ENCODE peak calls at places on chromosomes 2 and 18, in four cellular contexts. One of them, this sample, is unnamed.
A peak's percentile ranks its signal among the peaks of the same experiment; 100 is the strongest.

GRCh38 chr2:139992078-139992477 is 1211.9 kb upstream of the NXPH2 start:
- DNase-seq in astrocyte of the cerebellum: no peak
- DNase-seq in A549: no peak
- DNase-seq in choroid plexus epithelial cell: no peak
- DNase-seq in this sample: no peak

GRCh38 chr2:143152652-143153051 is 23.4 kb downstream of the ARHGAP15 start:
- DNase-seq in astrocyte of the cerebellum: no peak
- DNase-seq in choroid plexus epithelial cell: no peak
- DNase-seq in A549: no peak
- DNase-seq in this sample: no peak

GRCh38 chr18:34978953-34979608 is 62.1 kb upstream of the MAPRE2 start:
- DNase-seq in A549: peak; percentile 87
- DNase-seq in choroid plexus epithelial cell: peak; percentile 96
- DNase-seq in astrocyte of the cerebellum: peak; percentile 88
- DNase-seq in this sample: peak; percentile 76

GRCh38 chr2:17912266-17912691 is 33.8 kb downstream of the KCNS3 start:
- DNase-seq in choroid plexus epithelial cell: no peak
- DNase-seq in astrocyte of the cerebellum: no peak
- DNase-seq in A549: no peak
- DNase-seq in this sample: no peak

GRCh38 chr18:36535202-36535935 is 237.9 kb downstream of the FHOD3 start:
- DNase-seq in choroid plexus epithelial cell: no peak
- DNase-seq in astrocyte of the cerebellum: no peak
- DNase-seq in A549: no peak
- DNase-seq in this sample: no peak

GRCh38 chr18:10142056-10142455 is 228.2 kb downstream of the VAPA start:
- DNase-seq in A549: no peak
- DNase-seq in astrocyte of the cerebellum: no peak
- DNase-seq in choroid plexus epithelial cell: no peak
- DNase-seq in this sample: no peak

GRCh38 chr2:28391564-28392296 is 928 bp upstream of the FOSL2 start:
- DNase-seq in astrocyte of the cerebellum: peak; percentile 74
- DNase-seq in choroid plexus epithelial cell: peak; percentile 91
- DNase-seq in A549: peak; percentile 96
- DNase-seq in this sample: peak; percentile 83

GRCh38 chr18:39198376-39198775 is 1632.8 kb upstream of the CELF4 start:
- DNase-seq in astrocyte of the cerebellum: peak; percentile 26
- DNase-seq in choroid plexus epithelial cell: peak; percentile 21
- DNase-seq in A549: no peak
- DNase-seq in this sample: no peak

GRCh38 chr2:143110759-143111428 is 18.3 kb upstream of the ARHGAP15 start:
- DNase-seq in astrocyte of the cerebellum: peak; percentile 69
- DNase-seq in A549: peak; percentile 66
- DNase-seq in choroid plexus epithelial cell: peak; percentile 78
- DNase-seq in this sample: peak; percentile 50

GRCh38 chr18:46720521-46720920 is 36.3 kb downstream of the ST8SIA5 start:
- DNase-seq in astrocyte of the cerebellum: no peak
- DNase-seq in A549: no peak
- DNase-seq in choroid plexus epithelial cell: no peak
- DNase-seq in this sample: no peak

GRCh38 chr18:28132084-28132483 is 44.8 kb downstream of the CDH2 start:
- DNase-seq in choroid plexus epithelial cell: no peak
- DNase-seq in astrocyte of the cerebellum: no peak
- DNase-seq in A549: no peak
- DNase-seq in this sample: no peak

GRCh38 chr2:237932731-237933131 is 34.1 kb upstream of the UBE2F start:
- DNase-seq in astrocyte of the cerebellum: peak; percentile 68
- DNase-seq in A549: no peak
- DNase-seq in choroid plexus epithelial cell: peak; percentile 88
- DNase-seq in this sample: no peak

GRCh38 chr2:234429265-234429664 is 67.6 kb downstream of the ARL4C start:
- DNase-seq in choroid plexus epithelial cell: no peak
- DNase-seq in A549: no peak
- DNase-seq in astrocyte of the cerebellum: no peak
- DNase-seq in this sample: no peak

GRCh38 chr2:157627594-157628281 is 926 bp downstream of the ACVR1C start:
- DNase-seq in A549: no peak
- DNase-seq in choroid plexus epithelial cell: peak; percentile 6
- DNase-seq in astrocyte of the cerebellum: peak; percentile 13
- DNase-seq in this sample: peak; percentile 68

GRCh38 chr2:205903549-205904129 is 182.3 kb downstream of the INO80D start:
- DNase-seq in choroid plexus epithelial cell: peak; percentile 17
- DNase-seq in A549: peak; percentile 67
- DNase-seq in astrocyte of the cerebellum: no peak
- DNase-seq in this sample: peak; percentile 35

GRCh38 chr18:3012306-3012919 is 531 bp downstream of the LPIN2 start:
- DNase-seq in astrocyte of the cerebellum: no peak
- DNase-seq in A549: peak; percentile 7
- DNase-seq in choroid plexus epithelial cell: peak; percentile 51
- DNase-seq in this sample: peak; percentile 61

GRCh38 chr2:159921752-159922404 is 123.9 kb upstream of the CD302 start:
- DNase-seq in A549: peak; percentile 62
- DNase-seq in astrocyte of the cerebellum: peak; percentile 38
- DNase-seq in choroid plexus epithelial cell: peak; percentile 81
- DNase-seq in this sample: peak; percentile 68

GRCh38 chr2:202116686-202117085 is 43.6 kb downstream of the KIAA2012 start:
- DNase-seq in choroid plexus epithelial cell: no peak
- DNase-seq in A549: no peak
- DNase-seq in astrocyte of the cerebellum: no peak
- DNase-seq in this sample: no peak

GRCh38 chr2:134301099-134301970 is 47.5 kb downstream of the MGAT5 start:
- DNase-seq in A549: no peak
- DNase-seq in astrocyte of the cerebellum: no peak
- DNase-seq in choroid plexus epithelial cell: peak; percentile 63
- DNase-seq in this sample: no peak

GRCh38 chr18:47247833-47248609 is 3.4 kb downstream of the SKOR2 start:
- DNase-seq in astrocyte of the cerebellum: no peak
- DNase-seq in A549: no peak
- DNase-seq in choroid plexus epithelial cell: no peak
- DNase-seq in this sample: no peak

GRCh38 chr18:56489901-56490300 is 148.5 kb downstream of the TXNL1 start:
- DNase-seq in choroid plexus epithelial cell: no peak
- DNase-seq in astrocyte of the cerebellum: no peak
- DNase-seq in A549: no peak
- DNase-seq in this sample: no peak

GRCh38 chr2:101474752-101475384 is at the start of gene RFX8:
- DNase-seq in A549: no peak
- DNase-seq in choroid plexus epithelial cell: peak; percentile 84
- DNase-seq in astrocyte of the cerebellum: peak; percentile 56
- DNase-seq in this sample: no peak

GRCh38 chr2:101699939-101700442 is 2.5 kb downstream of the MAP4K4 start:
- DNase-seq in choroid plexus epithelial cell: no peak
- DNase-seq in A549: no peak
- DNase-seq in astrocyte of the cerebellum: no peak
- DNase-seq in this sample: no peak

GRCh38 chr2:42324949-42325348 is 36.1 kb downstream of the COX7A2L start:
- DNase-seq in A549: no peak
- DNase-seq in astrocyte of the cerebellum: no peak
- DNase-seq in choroid plexus epithelial cell: no peak
- DNase-seq in this sample: no peak
- H3K4me3 ChIP-seq in A549: no peak overlapping the region
- H3K4me3 ChIP-seq in astrocyte of the cerebellum: no peak overlapping the region
- H3K4me3 ChIP-seq in choroid plexus epithelial cell: no peak overlapping the region
- H3K4me3 ChIP-seq in this sample: no peak overlapping the region

GRCh38 chr2:64727843-64728463 is 74.2 kb upstream of the SERTAD2 start:
- DNase-seq in choroid plexus epithelial cell: no peak
- DNase-seq in A549: no peak
- DNase-seq in astrocyte of the cerebellum: no peak
- DNase-seq in this sample: no peak

GRCh38 chr2:64722645-64723044 is 68.9 kb upstream of the SERTAD2 start:
- DNase-seq in A549: no peak
- DNase-seq in choroid plexus epithelial cell: no peak
- DNase-seq in astrocyte of the cerebellum: no peak
- DNase-seq in this sample: no peak

GRCh38 chr2:64730551-64731305 is 77.0 kb upstream of the SERTAD2 start:
- DNase-seq in choroid plexus epithelial cell: peak; percentile 70
- DNase-seq in astrocyte of the cerebellum: peak; percentile 52
- DNase-seq in A549: no peak
- DNase-seq in this sample: peak; percentile 67

GRCh38 chr2:64731306-64731654 is 77.6 kb upstream of the SERTAD2 start:
- DNase-seq in A549: no peak
- DNase-seq in choroid plexus epithelial cell: no peak
- DNase-seq in astrocyte of the cerebellum: no peak
- DNase-seq in this sample: no peak

DNA sequence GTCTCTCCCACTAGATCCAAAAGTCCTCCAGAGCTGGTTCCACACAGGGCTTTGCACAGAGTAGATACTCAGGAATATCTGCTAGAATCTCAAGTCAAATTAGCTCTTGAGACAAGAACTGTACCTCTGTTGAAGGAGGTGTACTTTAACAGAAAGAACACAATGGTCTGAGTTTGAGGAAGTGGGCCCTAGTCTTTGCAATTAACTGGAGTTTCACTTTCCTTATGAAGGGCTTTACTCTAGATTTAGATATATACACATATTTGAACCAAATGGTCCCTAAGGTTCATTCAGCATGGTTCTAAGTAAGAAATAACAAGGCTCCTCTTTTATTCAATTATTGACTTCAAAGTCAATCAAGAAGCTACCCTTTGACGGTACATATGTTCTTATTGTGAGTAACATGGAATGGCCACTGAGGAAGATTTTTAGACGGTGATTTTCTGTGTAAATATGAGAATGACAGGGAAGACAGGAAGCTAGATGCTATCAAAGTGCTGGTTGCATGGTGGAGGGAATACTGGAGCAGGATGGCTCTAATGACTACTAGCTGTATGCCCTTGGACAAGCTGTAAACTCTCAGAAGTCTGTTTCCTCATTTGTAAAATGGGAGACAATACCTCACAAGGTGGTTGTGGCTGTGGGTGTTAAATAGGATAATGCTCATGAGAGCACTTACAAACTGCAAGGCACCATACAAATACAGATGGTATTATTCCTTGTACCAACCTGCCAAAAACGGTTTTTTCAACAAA is 73.5 kb upstream of the SERTAD2 start:
- DNase-seq in choroid plexus epithelial cell: no peak
- DNase-seq in A549: no peak
- DNase-seq in astrocyte of the cerebellum: no peak
- DNase-seq in this sample: no peak
- H3K4me3 ChIP-seq in choroid plexus epithelial cell: no peak overlapping the region
- H3K4me3 ChIP-seq in A549: no peak overlapping the region
- H3K4me3 ChIP-seq in astrocyte of the cerebellum: no peak overlapping the region
- H3K4me3 ChIP-seq in this sample: no peak overlapping the region

DNA sequence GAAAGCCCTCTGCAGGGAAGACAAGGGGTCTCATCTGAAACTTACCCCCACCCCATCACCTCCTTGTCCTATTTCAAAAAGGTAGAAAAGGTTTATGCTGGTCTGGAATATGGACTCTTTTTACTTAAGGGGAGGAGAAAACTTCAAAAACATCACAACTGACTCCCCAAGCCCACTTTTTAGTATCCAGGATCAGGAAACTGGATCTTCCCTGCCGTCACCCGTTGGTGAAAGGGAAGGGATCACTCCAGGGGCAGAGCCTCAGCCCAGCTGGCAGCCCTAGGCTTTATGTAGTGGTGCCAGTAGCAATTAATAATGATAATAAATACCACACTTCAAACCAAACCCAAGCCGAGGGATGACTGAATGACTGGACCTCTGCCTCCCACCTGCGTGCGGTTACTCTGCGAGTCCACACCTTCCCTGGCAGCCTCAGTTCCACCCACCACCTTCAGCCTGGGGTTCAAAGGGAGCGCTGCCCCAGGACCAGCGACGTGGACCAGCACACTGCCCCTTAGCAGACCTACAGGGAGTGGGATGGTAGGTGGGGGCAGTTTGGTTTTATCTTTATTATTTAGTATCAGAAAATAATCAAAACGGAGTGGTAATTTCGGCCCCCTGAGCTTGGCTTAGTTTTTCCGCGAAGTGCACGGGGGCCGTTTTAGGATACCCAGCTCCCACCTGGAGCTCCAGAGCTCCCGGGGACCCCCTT is 4.9 kb upstream of the GATA6 start:
- DNase-seq in astrocyte of the cerebellum: no peak
- DNase-seq in choroid plexus epithelial cell: no peak
- DNase-seq in A549: no peak
- DNase-seq in this sample: peak; percentile 69
- H3K4me3 ChIP-seq in astrocyte of the cerebellum: no peak overlapping the region
- H3K4me3 ChIP-seq in choroid plexus epithelial cell: peak overlapping the region; percentile 90
- H3K4me3 ChIP-seq in A549: no peak overlapping the region
- H3K4me3 ChIP-seq in this sample: peak overlapping the region; percentile 20

GRCh38 chr2:197377670-197378069 is 57.2 kb downstream of the SF3B1 start:
- DNase-seq in choroid plexus epithelial cell: no peak
- DNase-seq in astrocyte of the cerebellum: no peak
- DNase-seq in A549: no peak
- DNase-seq in this sample: no peak

GRCh38 chr2:197383825-197384224 is 51.0 kb downstream of the SF3B1 start:
- DNase-seq in A549: peak; percentile 6
- DNase-seq in choroid plexus epithelial cell: no peak
- DNase-seq in astrocyte of the cerebellum: no peak
- DNase-seq in this sample: no peak

GRCh38 chr2:197372582-197372981 is 62.0 kb upstream of the ANKRD44 start:
- DNase-seq in choroid plexus epithelial cell: no peak
- DNase-seq in A549: no peak
- DNase-seq in astrocyte of the cerebellum: no peak
- DNase-seq in this sample: no peak

DNA sequence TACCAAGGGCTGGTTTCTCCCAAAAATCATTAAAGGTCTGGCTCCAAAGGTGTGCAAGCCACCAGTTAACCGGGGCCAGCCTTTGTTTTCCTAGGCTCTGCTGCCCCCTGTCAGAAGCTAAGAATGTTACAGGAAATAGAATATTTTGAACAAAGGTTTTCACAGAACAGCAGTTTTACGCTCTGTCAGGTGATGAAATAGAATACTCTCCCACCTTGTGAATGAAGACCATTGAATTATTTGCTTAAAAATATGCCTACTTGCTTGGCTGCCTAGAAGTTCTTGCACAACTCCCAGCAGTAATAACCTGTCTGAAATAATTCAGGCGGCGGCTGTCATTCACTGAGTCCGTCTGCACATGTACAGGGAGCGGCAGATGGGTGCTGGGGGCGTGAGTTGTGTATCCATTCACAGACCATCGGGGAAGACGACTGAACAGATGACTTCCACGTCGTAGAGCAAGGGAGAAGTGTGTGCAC is 56.3 kb downstream of the SF3B1 start:
- DNase-seq in astrocyte of the cerebellum: peak; percentile 42
- DNase-seq in A549: peak; percentile 52
- DNase-seq in choroid plexus epithelial cell: peak; percentile 64
- DNase-seq in this sample: peak; percentile 33
- H3K4me3 ChIP-seq in astrocyte of the cerebellum: peak overlapping the region; percentile 14
- H3K4me3 ChIP-seq in A549: peak overlapping the region; percentile 24
- H3K4me3 ChIP-seq in choroid plexus epithelial cell: no peak overlapping the region
- H3K4me3 ChIP-seq in this sample: no peak overlapping the region

This sample was measured in pancreas.